ENCODE peak calls at places on chromosomes 3 and 15, in six cellular contexts. One of them, this sample, is unnamed.

GRCh38 chr3:43994594-43995077 is 247.1 kb upstream of the TOPAZ1 start:
- DNase-seq in WTC11: no peak
- DNase-seq in H1: no peak
- DNase-seq in HCT116: no peak
- DNase-seq in A549: no peak
- DNase-seq in NB4: no peak
- DNase-seq in this sample: no peak

GRCh38 chr15:78685157-78685830 is 44.3 kb upstream of the CHRNB4 start:
- DNase-seq in H1: peak; percentile 50
- DNase-seq in NB4: no peak
- DNase-seq in A549: no peak
- DNase-seq in WTC11: no peak
- DNase-seq in HCT116: no peak
- DNase-seq in this sample: no peak

GRCh38 chr3:73695841-73696240 is 71.1 kb upstream of the PDZRN3 start:
- DNase-seq in H1: no peak
- DNase-seq in WTC11: no peak
- DNase-seq in HCT116: no peak
- DNase-seq in NB4: no peak
- DNase-seq in A549: no peak
- DNase-seq in this sample: no peak

GRCh38 chr3:171056528-171056927 is 30.0 kb upstream of the SLC2A2 start:
- DNase-seq in WTC11: no peak
- DNase-seq in NB4: no peak
- DNase-seq in A549: no peak
- DNase-seq in HCT116: no peak
- DNase-seq in H1: no peak
- DNase-seq in this sample: peak; percentile 75

GRCh38 chr15:69156726-69157381 is 3.6 kb upstream of the GLCE start:
- DNase-seq in WTC11: no peak
- DNase-seq in H1: no peak
- DNase-seq in A549: no peak
- DNase-seq in NB4: no peak
- DNase-seq in HCT116: no peak
- DNase-seq in this sample: no peak

GRCh38 chr15:87669846-87670245 is 586.7 kb downstream of the NTRK3 start:
- DNase-seq in WTC11: no peak
- DNase-seq in A549: no peak
- DNase-seq in HCT116: no peak
- DNase-seq in NB4: no peak
- DNase-seq in H1: no peak
- DNase-seq in this sample: no peak

GRCh38 chr3:69095636-69096035 is 10.9 kb downstream of the ARL6IP5 start:
- DNase-seq in A549: no peak
- DNase-seq in H1: no peak
- DNase-seq in WTC11: no peak
- DNase-seq in NB4: no peak
- DNase-seq in HCT116: no peak
- DNase-seq in this sample: no peak

GRCh38 chr3:16101295-16102186 is 72.9 kb upstream of the GALNT15 start:
- DNase-seq in A549: peak; percentile 31
- DNase-seq in NB4: no peak
- DNase-seq in WTC11: no peak
- DNase-seq in HCT116: peak; percentile 97
- DNase-seq in H1: no peak
- DNase-seq in this sample: peak; percentile 20

GRCh38 chr15:95883064-95883463 is 447.4 kb upstream of the NR2F2 start:
- DNase-seq in H1: peak; percentile 47
- DNase-seq in WTC11: peak; percentile 32
- DNase-seq in NB4: no peak
- DNase-seq in A549: no peak
- DNase-seq in HCT116: no peak
- DNase-seq in this sample: no peak

GRCh38 chr15:82851981-82852511 is 42.6 kb downstream of the WHAMM start:
- DNase-seq in HCT116: no peak
- DNase-seq in H1: no peak
- DNase-seq in NB4: no peak
- DNase-seq in WTC11: no peak
- DNase-seq in A549: no peak
- DNase-seq in this sample: no peak

GRCh38 chr3:27720029-27720518 is 2.0 kb downstream of the EOMES start:
- DNase-seq in HCT116: no peak
- DNase-seq in H1: peak; percentile 59
- DNase-seq in WTC11: no peak
- DNase-seq in A549: no peak
- DNase-seq in NB4: no peak
- DNase-seq in this sample: no peak
- TF ChIP-seq MAX in HCT116: no peak
- TF ChIP-seq MAX in H1: no peak
- TF ChIP-seq MAX in WTC11: no peak
- TF ChIP-seq MAX in A549: no peak
- TF ChIP-seq MAX in NB4: no peak
- TF ChIP-seq MAX in this sample: no peak

DNA sequence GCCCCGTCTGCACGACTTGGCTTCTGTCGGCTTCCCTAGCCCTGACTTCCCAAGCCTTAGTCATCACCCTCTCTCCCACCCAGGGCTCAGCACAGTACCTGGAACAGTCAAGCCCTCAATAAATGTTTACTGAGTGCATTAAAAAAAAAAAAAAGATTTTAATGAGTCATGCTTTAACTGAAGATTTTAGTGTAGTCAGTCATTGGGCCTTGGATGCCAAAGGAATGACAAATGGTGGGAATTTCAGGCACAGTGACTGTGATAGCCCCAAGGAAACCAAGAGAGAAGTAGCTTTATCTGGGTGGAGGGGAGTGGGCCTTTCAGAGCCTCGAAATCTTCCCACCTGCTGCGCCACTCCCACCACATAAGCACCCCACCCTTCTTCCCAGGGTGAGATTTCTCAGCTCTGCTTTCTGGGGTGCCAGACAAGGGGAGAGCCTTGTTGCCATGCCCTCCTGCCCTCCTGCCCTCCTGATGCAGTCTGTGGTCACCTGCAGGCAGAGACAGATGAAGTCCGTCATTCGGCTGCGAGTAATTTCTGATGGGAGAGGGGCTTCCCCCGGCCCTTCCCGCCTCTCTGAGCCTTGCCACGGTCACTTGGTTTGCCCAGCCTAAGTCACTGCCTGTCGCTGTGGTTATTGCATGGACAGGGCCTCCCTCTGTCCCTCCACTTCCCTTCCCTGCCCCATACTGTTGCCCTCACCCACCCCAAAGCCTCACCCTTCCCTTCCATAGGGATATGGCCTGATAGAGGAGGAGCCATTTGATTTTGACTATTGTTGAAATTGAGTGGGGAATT is 41.8 kb downstream of the SMAD3 start:
- DNase-seq in NB4: no peak
- DNase-seq in HCT116: peak; percentile 99
- DNase-seq in A549: peak; percentile 99
- DNase-seq in H1: no peak
- DNase-seq in WTC11: no peak
- DNase-seq in this sample: peak; percentile 97
- TF ChIP-seq MAX in NB4: no peak
- TF ChIP-seq MAX in HCT116: no peak
- TF ChIP-seq MAX in A549: peak; percentile 94
- TF ChIP-seq MAX in H1: no peak
- TF ChIP-seq MAX in WTC11: no peak
- TF ChIP-seq MAX in this sample: no peak

GRCh38 chr3:31546152-31546551 is 13.4 kb downstream of the STT3B start:
- DNase-seq in A549: no peak
- DNase-seq in HCT116: no peak
- DNase-seq in WTC11: no peak
- DNase-seq in H1: no peak
- DNase-seq in NB4: no peak
- DNase-seq in this sample: no peak

GRCh38 chr3:31542246-31542645 is 9.5 kb downstream of the STT3B start:
- DNase-seq in WTC11: no peak
- DNase-seq in NB4: no peak
- DNase-seq in H1: no peak
- DNase-seq in HCT116: no peak
- DNase-seq in A549: no peak
- DNase-seq in this sample: no peak

GRCh38 chr3:31544634-31545033 is 11.9 kb downstream of the STT3B start:
- DNase-seq in H1: no peak
- DNase-seq in A549: no peak
- DNase-seq in HCT116: no peak
- DNase-seq in NB4: peak; percentile 63
- DNase-seq in WTC11: no peak
- DNase-seq in this sample: no peak

GRCh38 chr3:31541102-31541501 is 8.4 kb downstream of the STT3B start:
- DNase-seq in A549: no peak
- DNase-seq in HCT116: no peak
- DNase-seq in WTC11: no peak
- DNase-seq in NB4: peak; percentile 53
- DNase-seq in H1: no peak
- DNase-seq in this sample: no peak

DNA sequence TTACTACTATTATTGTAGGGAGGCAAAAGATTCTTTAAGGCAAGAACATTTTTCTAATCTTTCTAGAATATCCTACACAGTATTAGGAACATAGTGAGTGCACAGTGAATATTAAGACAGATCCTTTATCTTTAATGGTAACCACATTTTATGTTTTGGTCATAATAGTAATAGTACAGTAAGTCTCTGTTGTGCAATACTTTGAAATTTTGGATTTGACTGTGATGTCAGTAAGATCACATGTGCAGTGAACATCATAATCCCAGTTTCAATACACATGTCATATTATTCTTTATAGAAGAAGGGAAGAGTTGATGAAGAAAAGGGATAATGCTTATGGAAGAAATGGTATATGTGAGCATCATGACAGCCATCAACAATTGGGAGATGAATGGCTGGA is 10.7 kb downstream of the STT3B start:
- DNase-seq in WTC11: no peak
- DNase-seq in A549: no peak
- DNase-seq in NB4: no peak
- DNase-seq in H1: no peak
- DNase-seq in HCT116: no peak
- DNase-seq in this sample: no peak
- TF ChIP-seq MAX in WTC11: no peak
- TF ChIP-seq MAX in A549: no peak
- TF ChIP-seq MAX in NB4: peak; percentile 21
- TF ChIP-seq MAX in H1: no peak
- TF ChIP-seq MAX in HCT116: no peak
- TF ChIP-seq MAX in this sample: no peak

GRCh38 chr3:107946700-107947099 is 144.1 kb downstream of the CD47 start:
- DNase-seq in A549: no peak
- DNase-seq in WTC11: no peak
- DNase-seq in NB4: no peak
- DNase-seq in HCT116: no peak
- DNase-seq in H1: no peak
- DNase-seq in this sample: no peak
- TF ChIP-seq MAX in A549: no peak
- TF ChIP-seq MAX in WTC11: no peak
- TF ChIP-seq MAX in NB4: no peak
- TF ChIP-seq MAX in HCT116: no peak
- TF ChIP-seq MAX in H1: no peak
- TF ChIP-seq MAX in this sample: no peak

DNA sequence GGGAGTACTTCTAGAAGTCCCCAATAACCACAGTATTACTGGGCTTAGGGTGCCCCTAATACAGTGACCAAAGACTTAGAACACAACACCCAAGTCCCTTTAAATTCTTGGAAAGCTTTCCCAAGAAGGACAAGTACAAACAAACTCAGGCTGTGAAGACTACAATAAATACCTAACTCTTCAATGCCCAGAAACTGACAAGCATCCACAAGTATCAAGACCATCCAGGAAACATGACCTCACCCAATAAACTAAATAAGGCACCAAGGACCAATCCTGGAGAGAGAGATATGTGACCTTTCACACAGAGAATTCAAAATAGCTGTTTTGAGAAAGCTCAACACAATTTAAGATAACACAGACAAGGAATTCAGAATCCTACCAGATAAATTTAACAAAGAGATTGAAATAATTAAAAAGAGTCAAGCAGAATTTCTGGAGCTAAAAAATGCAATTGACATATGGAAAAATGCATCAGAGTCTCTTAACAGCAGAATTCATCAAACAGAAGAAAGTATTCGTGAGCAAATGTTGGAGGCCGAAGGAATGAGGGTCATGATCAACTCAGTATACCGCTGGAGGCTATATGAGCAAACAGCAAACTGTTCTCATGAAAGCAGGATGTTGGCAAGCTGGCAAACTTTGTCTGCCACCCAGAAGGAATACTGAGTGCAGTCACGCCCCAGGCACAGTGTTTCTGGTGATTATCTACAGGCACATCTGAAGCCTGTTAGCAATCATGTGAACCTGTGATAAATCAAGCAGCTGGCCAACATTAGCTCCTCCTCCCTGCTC is 87.0 kb upstream of the NECTIN3 start:
- DNase-seq in NB4: no peak
- DNase-seq in WTC11: no peak
- DNase-seq in H1: no peak
- DNase-seq in HCT116: no peak
- DNase-seq in A549: no peak
- DNase-seq in this sample: no peak
- TF ChIP-seq MAX in NB4: no peak
- TF ChIP-seq MAX in WTC11: no peak
- TF ChIP-seq MAX in H1: no peak
- TF ChIP-seq MAX in HCT116: no peak
- TF ChIP-seq MAX in A549: no peak
- TF ChIP-seq MAX in this sample: no peak

This sample was measured in endothelial cell of umbilical vein.